ENCODE peak calls at places on chromosomes 6 and 20, in six cellular contexts. L is sigmoid colon, S is tibial nerve, B is suprapubic skin, W is ovary, R is A549. F is an unnamed sample.

GRCh38 chr6:13538084-13538483 is 36.3 kb upstream of the SIRT5 start:
- DNase-seq in R (peak), S (no peak), L (no peak), W (no peak), B (no peak), F (no peak)

GRCh38 chr6:113971786-113972185 is 838 bp upstream of the HDAC2 start:
- DNase-seq in W (no peak), L (no peak), R (no peak), S (no peak), B (no peak), F (no peak)

GRCh38 chr6:44494011-44494501 is 106.5 kb downstream of the CDC5L start:
- DNase-seq in B (no peak), R (peak), W (no peak), S (no peak), L (no peak), F (no peak)

GRCh38 chr6:43120101-43120730 is 44.1 kb downstream of the PTK7 start:
- DNase-seq in R (no peak), W (no peak), L (no peak), B (no peak), S (no peak), F (no peak)

GRCh38 chr20:4835244-4836177 is 113.8 kb downstream of the PRND start:
- DNase-seq in R (no peak), W (peak), B (no peak), S (peak), L (peak), F (no peak)

GRCh38 chr6:109036588-109037320 is 57.9 kb downstream of the SESN1 start:
- DNase-seq in R (no peak), L (no peak), W (no peak), S (no peak), B (no peak), F (no peak)

GRCh38 chr20:46621492-46621891 is 29.8 kb downstream of the SLC13A3 start:
- DNase-seq in R (no peak), S (no peak), B (no peak), L (no peak), W (no peak), F (no peak)

GRCh38 chr6:81561071-81561564 is 191.4 kb downstream of the TENT5A start:
- DNase-seq in B (no peak), W (no peak), L (no peak), S (no peak), R (no peak), F (no peak)

GRCh38 chr6:37375376-37375775 is 21.6 kb downstream of the RNF8 start:
- DNase-seq in L (no peak), S (no peak), B (no peak), W (no peak), R (no peak), F (no peak)

GRCh38 chr20:38272961-38273360 is 12.4 kb upstream of the KIAA1755 start:
- DNase-seq in B (peak), W (no peak), S (no peak), L (peak), R (no peak), F (no peak)

GRCh38 chr6:74137910-74138309 is 441.9 kb downstream of the CD109 start:
- DNase-seq in S (no peak), W (no peak), L (no peak), B (no peak), R (no peak), F (no peak)

GRCh38 chr6:11413112-11413687 is 124.3 kb upstream of the TMEM170B start:
- DNase-seq in W (no peak), L (no peak), R (no peak), B (no peak), S (no peak), F (no peak)

GRCh38 chr6:6859722-6860121 is 248.0 kb upstream of the RREB1 start:
- DNase-seq in S (no peak), L (no peak), W (no peak), R (no peak), B (no peak), F (no peak)

GRCh38 chr6:18601515-18602035 is 214.4 kb downstream of the RNF144B start:
- DNase-seq in W (no peak), L (no peak), S (no peak), B (no peak), R (no peak), F (no peak)

GRCh38 chr6:35381132-35381531 is 38.8 kb downstream of the PPARD start:
- DNase-seq in S (no peak), L (no peak), R (no peak), W (no peak), B (no peak), F (no peak)

GRCh38 chr6:53309059-53309896 is 39.5 kb downstream of the ELOVL5 start:
- DNase-seq in B (no peak), R (no peak), W (no peak), S (no peak), L (no peak), F (peak)

GRCh38 chr20:48189177-48189576 is 403.9 kb upstream of the SULF2 start:
- DNase-seq in B (no peak), L (no peak), R (peak), W (no peak), S (no peak), F (no peak)

GRCh38 chr6:148445620-148446019 is 103.0 kb downstream of the SASH1 start:
- DNase-seq in S (no peak), B (no peak), W (no peak), L (no peak), R (no peak), F (no peak)

GRCh38 chr6:30450908-30451818 is 38.1 kb upstream of the HLA-E start:
- DNase-seq in L (peak), S (no peak), B (no peak), W (peak), R (no peak), F (peak)

GRCh38 chr20:37945034-37945660 is 42.2 kb downstream of the VSTM2L start:
- DNase-seq in B (peak), S (no peak), W (no peak), R (no peak), L (no peak), F (peak)

GRCh38 chr6:128414943-128415342 is 105.5 kb downstream of the PTPRK start:
- DNase-seq in B (no peak), L (no peak), S (no peak), W (no peak), R (no peak), F (no peak)

GRCh38 chr6:151021878-151022277 is 156.4 kb downstream of the MTHFD1L start:
- DNase-seq in L (no peak), R (no peak), B (no peak), W (peak), S (no peak), F (no peak)

GRCh38 chr6:170583736-170584180 is 679 bp downstream of the PDCD2 start:
- DNase-seq in R (peak), L (no peak), B (no peak), S (no peak), W (no peak), F (no peak)

GRCh38 chr20:36431604-36432003 is 109.7 kb upstream of the MYL9 start:
- DNase-seq in L (no peak), W (no peak), B (no peak), R (no peak), S (no peak), F (no peak)

GRCh38 chr6:19325335-19325789 is 511.8 kb upstream of the ID4 start:
- DNase-seq in S (no peak), W (no peak), L (no peak), R (no peak), B (no peak), F (no peak)

GRCh38 chr6:164142312-164142711 is 727.8 kb downstream of the QKI start:
- DNase-seq in S (no peak), W (no peak), R (no peak), B (no peak), L (no peak), F (no peak)

GRCh38 chr6:118783931-118784528 is 109.9 kb upstream of the ASF1A start:
- DNase-seq in B (no peak), R (no peak), S (no peak), W (no peak), L (no peak), F (no peak)

GRCh38 chr6:26250806-26251075 is 114.3 kb upstream of the BTN3A2 start:
- DNase-seq in S (no peak), R (no peak), B (no peak), W (no peak), L (no peak), F (no peak)

GRCh38 chr6:169975701-169976100 is 224.3 kb downstream of the ERMARD start:
- DNase-seq in L (no peak), B (peak), S (no peak), R (no peak), W (no peak), F (no peak)

GRCh38 chr20:62366370-62367135 is 559 bp downstream of the LAMA5 start:
- DNase-seq in B (no peak), S (no peak), W (no peak), L (peak), R (no peak), F (no peak)

GRCh38 chr6:28983838-28984237 is 21.3 kb downstream of the ZNF311 start:
- DNase-seq in L (no peak), W (no peak), B (no peak), S (no peak), R (no peak), F (no peak)

GRCh38 chr6:17446713-17447112 is 53.3 kb downstream of the CAP2 start:
- DNase-seq in W (no peak), L (no peak), B (no peak), S (no peak), R (no peak), F (no peak)

GRCh38 chr6:129730477-129731165 is 20.6 kb upstream of the ARHGAP18 start:
- DNase-seq in R (peak), S (no peak), L (no peak), W (no peak), B (no peak), F (no peak)

GRCh38 chr6:168097621-168098430 is 18.8 kb upstream of the FRMD1 start:
- DNase-seq in W (no peak), L (no peak), B (no peak), S (no peak), R (no peak), F (peak)

GRCh38 chr20:23178806-23179205 is 92.7 kb upstream of the CD93 start:
- DNase-seq in L (no peak), W (no peak), S (no peak), B (no peak), R (no peak), F (no peak)

GRCh38 chr6:34957184-34957904 is 68.3 kb downstream of the ANKS1A start:
- DNase-seq in S (no peak), W (no peak), R (no peak), B (no peak), L (no peak), F (no peak)

GRCh38 chr6:159995405-159995804 is 26.5 kb downstream of the IGF2R start:
- DNase-seq in L (no peak), S (no peak), B (no peak), R (no peak), W (no peak), F (no peak)

GRCh38 chr6:9412951-9413559 is 977.7 kb upstream of the SLC35B3 start:
- DNase-seq in B (no peak), L (no peak), W (no peak), S (no peak), R (no peak), F (peak)

GRCh38 chr20:50981714-50982048 is 23.1 kb downstream of the MOCS3 start:
- DNase-seq in B (no peak), R (no peak), S (no peak), W (no peak), L (no peak), F (no peak)
- TF ChIP-seq CTCF in B (no peak), R (peak), S (no peak), W (no peak), L (no peak), F (no peak)

DNA sequence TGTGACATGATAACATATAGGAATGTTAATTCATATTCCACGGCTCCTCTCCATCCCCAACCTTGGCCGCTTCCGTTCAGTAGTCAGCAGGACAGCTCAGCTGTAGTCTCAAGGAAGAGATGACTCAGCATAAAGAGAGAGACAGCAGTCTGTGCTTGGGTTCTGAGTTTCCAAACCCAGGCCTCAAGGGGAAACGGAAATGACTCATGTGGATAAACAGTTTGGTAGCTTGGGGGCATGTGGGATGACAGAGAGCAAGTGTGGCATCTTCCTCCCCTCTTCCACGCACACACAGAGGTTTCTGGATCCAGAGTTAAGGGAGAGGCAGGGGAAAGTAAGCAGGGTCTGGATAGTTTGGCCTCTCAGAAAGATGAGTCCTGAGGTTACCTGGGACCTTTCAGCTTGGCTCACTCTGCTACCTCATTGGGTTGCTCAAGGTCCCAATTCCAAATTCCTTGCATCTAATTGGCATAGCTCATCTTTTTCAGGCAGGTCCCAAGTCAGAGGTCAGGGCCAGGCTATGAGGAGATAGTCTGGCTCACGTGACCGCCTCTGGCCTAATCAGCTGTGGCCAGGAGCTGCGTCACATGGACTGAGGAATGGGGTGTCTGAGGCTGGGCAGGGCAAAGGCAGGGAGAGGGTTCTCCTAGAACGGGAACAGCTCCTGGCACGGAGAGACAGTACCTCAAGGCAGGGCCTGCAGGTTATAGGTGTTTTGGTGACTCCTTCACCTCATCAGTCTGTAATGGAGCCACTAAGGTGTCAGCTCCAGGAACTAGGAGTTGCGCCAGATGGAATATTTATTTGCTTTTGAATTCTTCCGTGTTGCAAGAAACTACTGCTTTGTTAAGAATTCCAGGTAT is 36.5 kb upstream of the MLN start:
- DNase-seq in W (peak), L (no peak), S (no peak), B (no peak), R (peak), F (no peak)
- TF ChIP-seq EP300 in W (no peak), L (no peak), S (peak), B (no peak), R (peak), F (no peak)

GRCh38 chr6:158762787-158763439 is 56.3 kb downstream of the EZR start:
- DNase-seq in W (peak), L (peak), R (no peak), B (peak), S (peak), F (no peak)
- TF ChIP-seq CTCF in W (no peak), L (no peak), R (no peak), B (no peak), S (no peak), F (no peak)

GRCh38 chr20:1336699-1337387 is 7.9 kb upstream of the SDCBP2 start:
- DNase-seq in L (peak), W (peak), B (peak), R (no peak), S (no peak), F (peak)
- TF ChIP-seq EP300 in L (no peak), W (no peak), B (no peak), R (no peak), S (peak), F (no peak)

F was measured in stomach.